ENCODE peak calls at places on chromosomes 12 and 14, in nine cellular contexts. One of them, this sample, is unnamed.

GRCh38 chr12:66829660-66830325 is 150.9 kb upstream of the GRIP1 start:
- DNase-seq in CD8-positive, alpha-beta memory T cell: no peak
- DNase-seq in esophagus squamous epithelium: no peak
- DNase-seq in cardiac fibroblast: no peak
- DNase-seq in body of pancreas: no peak
- DNase-seq in K562: no peak
- DNase-seq in AG10803: no peak
- DNase-seq in cardiac muscle cell: no peak
- DNase-seq in thyroid gland: no peak
- DNase-seq in this sample: no peak

GRCh38 chr14:20662968-20663731 is 21.2 kb upstream of the RNASE4 start:
- DNase-seq in cardiac muscle cell: peak; percentile 60
- DNase-seq in esophagus squamous epithelium: peak; percentile 10
- DNase-seq in cardiac fibroblast: peak; percentile 62
- DNase-seq in body of pancreas: peak; percentile 87
- DNase-seq in thyroid gland: peak; percentile 45
- DNase-seq in AG10803: peak; percentile 52
- DNase-seq in CD8-positive, alpha-beta memory T cell: peak; percentile 71
- DNase-seq in K562: peak; percentile 54
- DNase-seq in this sample: peak; percentile 75

GRCh38 chr14:26856832-26857508 is 259.1 kb upstream of the NOVA1 start:
- DNase-seq in cardiac muscle cell: peak; percentile 24
- DNase-seq in esophagus squamous epithelium: no peak
- DNase-seq in body of pancreas: no peak
- DNase-seq in K562: no peak
- DNase-seq in CD8-positive, alpha-beta memory T cell: no peak
- DNase-seq in cardiac fibroblast: peak; percentile 63
- DNase-seq in AG10803: peak; percentile 28
- DNase-seq in thyroid gland: no peak
- DNase-seq in this sample: no peak

GRCh38 chr14:73238262-73238852 is 1.1 kb downstream of the PAPLN start:
- DNase-seq in K562: peak; percentile 3
- DNase-seq in cardiac muscle cell: peak; percentile 89
- DNase-seq in CD8-positive, alpha-beta memory T cell: no peak
- DNase-seq in body of pancreas: no peak
- DNase-seq in AG10803: peak; percentile 70
- DNase-seq in cardiac fibroblast: peak; percentile 85
- DNase-seq in thyroid gland: no peak
- DNase-seq in esophagus squamous epithelium: no peak
- DNase-seq in this sample: no peak

GRCh38 chr12:1662761-1663439 is 28.0 kb upstream of the ADIPOR2 start:
- DNase-seq in esophagus squamous epithelium: no peak
- DNase-seq in body of pancreas: peak; percentile 76
- DNase-seq in thyroid gland: peak; percentile 71
- DNase-seq in AG10803: peak; percentile 37
- DNase-seq in cardiac muscle cell: peak; percentile 51
- DNase-seq in cardiac fibroblast: peak; percentile 45
- DNase-seq in CD8-positive, alpha-beta memory T cell: peak; percentile 20
- DNase-seq in K562: peak; percentile 67
- DNase-seq in this sample: peak; percentile 70

GRCh38 chr12:46224401-46224800 is 44.4 kb downstream of the SLC38A1 start:
- DNase-seq in body of pancreas: no peak
- DNase-seq in esophagus squamous epithelium: no peak
- DNase-seq in cardiac fibroblast: peak; percentile 90
- DNase-seq in K562: no peak
- DNase-seq in cardiac muscle cell: peak; percentile 79
- DNase-seq in thyroid gland: peak; percentile 19
- DNase-seq in CD8-positive, alpha-beta memory T cell: no peak
- DNase-seq in AG10803: peak; percentile 97
- DNase-seq in this sample: peak; percentile 88

GRCh38 chr12:21851151-21851550 is 76.6 kb upstream of the KCNJ8 start:
- DNase-seq in esophagus squamous epithelium: no peak
- DNase-seq in cardiac fibroblast: no peak
- DNase-seq in CD8-positive, alpha-beta memory T cell: no peak
- DNase-seq in body of pancreas: no peak
- DNase-seq in AG10803: no peak
- DNase-seq in cardiac muscle cell: no peak
- DNase-seq in K562: no peak
- DNase-seq in thyroid gland: no peak
- DNase-seq in this sample: no peak

GRCh38 chr12:48828293-48828692 is 10.0 kb downstream of the CACNB3 start:
- DNase-seq in K562: no peak
- DNase-seq in body of pancreas: no peak
- DNase-seq in CD8-positive, alpha-beta memory T cell: no peak
- DNase-seq in thyroid gland: no peak
- DNase-seq in AG10803: no peak
- DNase-seq in cardiac fibroblast: no peak
- DNase-seq in esophagus squamous epithelium: no peak
- DNase-seq in cardiac muscle cell: no peak
- DNase-seq in this sample: no peak

GRCh38 chr12:129701536-129702165 is 202.2 kb downstream of the TMEM132D start:
- DNase-seq in thyroid gland: no peak
- DNase-seq in esophagus squamous epithelium: no peak
- DNase-seq in CD8-positive, alpha-beta memory T cell: no peak
- DNase-seq in cardiac muscle cell: no peak
- DNase-seq in K562: no peak
- DNase-seq in AG10803: peak; percentile 9
- DNase-seq in body of pancreas: no peak
- DNase-seq in cardiac fibroblast: no peak
- DNase-seq in this sample: no peak

GRCh38 chr12:24846689-24847088 is 102.2 kb downstream of the BCAT1 start:
- DNase-seq in cardiac fibroblast: no peak
- DNase-seq in body of pancreas: no peak
- DNase-seq in K562: no peak
- DNase-seq in AG10803: no peak
- DNase-seq in CD8-positive, alpha-beta memory T cell: no peak
- DNase-seq in esophagus squamous epithelium: no peak
- DNase-seq in cardiac muscle cell: no peak
- DNase-seq in thyroid gland: no peak
- DNase-seq in this sample: no peak

GRCh38 chr14:87233266-87233665 is 759.7 kb downstream of the GALC start:
- DNase-seq in CD8-positive, alpha-beta memory T cell: no peak
- DNase-seq in thyroid gland: no peak
- DNase-seq in cardiac muscle cell: no peak
- DNase-seq in K562: no peak
- DNase-seq in body of pancreas: no peak
- DNase-seq in cardiac fibroblast: no peak
- DNase-seq in AG10803: no peak
- DNase-seq in esophagus squamous epithelium: no peak
- DNase-seq in this sample: no peak

GRCh38 chr14:103890052-103890371 is 38.2 kb upstream of the TDRD9 start:
- DNase-seq in CD8-positive, alpha-beta memory T cell: no peak
- DNase-seq in AG10803: no peak
- DNase-seq in cardiac fibroblast: no peak
- DNase-seq in K562: no peak
- DNase-seq in cardiac muscle cell: no peak
- DNase-seq in body of pancreas: no peak
- DNase-seq in thyroid gland: no peak
- DNase-seq in esophagus squamous epithelium: no peak
- DNase-seq in this sample: no peak

GRCh38 chr14:23307687-23308644 is 1.3 kb downstream of the BCL2L2 start:
- DNase-seq in CD8-positive, alpha-beta memory T cell: no peak
- DNase-seq in esophagus squamous epithelium: no peak
- DNase-seq in body of pancreas: no peak
- DNase-seq in cardiac fibroblast: no peak
- DNase-seq in AG10803: no peak
- DNase-seq in K562: no peak
- DNase-seq in cardiac muscle cell: peak; percentile 21
- DNase-seq in thyroid gland: no peak
- DNase-seq in this sample: no peak

DNA sequence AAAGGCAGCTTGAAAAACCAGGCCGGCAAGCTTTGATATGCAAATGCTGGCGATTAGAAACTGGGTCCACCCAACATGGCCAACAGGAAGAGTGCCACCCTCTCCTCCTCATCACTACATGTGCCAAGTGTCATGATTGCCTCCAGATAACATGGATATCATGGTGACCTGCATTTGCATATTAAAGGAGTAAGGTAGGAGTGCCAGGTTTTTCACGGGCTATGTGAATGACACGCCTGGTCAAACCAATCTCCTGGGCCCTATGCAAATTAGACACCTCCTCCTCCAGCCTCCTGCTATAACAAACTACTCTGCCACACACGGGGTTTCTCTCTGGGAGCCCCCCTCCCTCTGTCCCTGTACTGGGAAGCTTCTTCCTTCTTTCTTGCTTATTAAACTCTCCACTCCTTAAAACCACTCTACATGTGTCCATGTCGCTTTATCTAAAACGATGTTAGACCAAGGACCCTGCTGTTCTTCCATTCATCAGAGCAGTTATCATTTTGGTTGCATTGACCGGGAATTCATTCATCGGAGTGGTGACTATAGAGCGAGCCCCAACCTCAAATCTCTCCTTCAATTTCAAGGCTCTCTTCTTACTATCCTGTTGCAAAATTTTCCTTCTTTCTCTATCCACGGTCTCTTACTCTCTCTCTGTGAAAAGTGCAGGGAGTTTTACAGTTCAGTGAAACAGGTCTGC is 27.5 kb downstream of the APOBEC1 start:
- DNase-seq in esophagus squamous epithelium: no peak
- DNase-seq in CD8-positive, alpha-beta memory T cell: no peak
- DNase-seq in K562: no peak
- DNase-seq in thyroid gland: no peak
- DNase-seq in cardiac fibroblast: no peak
- DNase-seq in cardiac muscle cell: no peak
- DNase-seq in body of pancreas: no peak
- DNase-seq in AG10803: no peak
- DNase-seq in this sample: no peak
- H3K4me3 ChIP-seq in esophagus squamous epithelium: no peak overlapping the region
- H3K4me3 ChIP-seq in CD8-positive, alpha-beta memory T cell: no peak overlapping the region
- H3K4me3 ChIP-seq in K562: no peak overlapping the region
- H3K4me3 ChIP-seq in thyroid gland: no peak overlapping the region
- H3K4me3 ChIP-seq in cardiac fibroblast: no peak overlapping the region
- H3K4me3 ChIP-seq in cardiac muscle cell: peak overlapping the region; percentile 30
- H3K4me3 ChIP-seq in body of pancreas: no peak overlapping the region
- H3K4me3 ChIP-seq in AG10803: no peak overlapping the region
- H3K4me3 ChIP-seq in this sample: no peak overlapping the region

DNA sequence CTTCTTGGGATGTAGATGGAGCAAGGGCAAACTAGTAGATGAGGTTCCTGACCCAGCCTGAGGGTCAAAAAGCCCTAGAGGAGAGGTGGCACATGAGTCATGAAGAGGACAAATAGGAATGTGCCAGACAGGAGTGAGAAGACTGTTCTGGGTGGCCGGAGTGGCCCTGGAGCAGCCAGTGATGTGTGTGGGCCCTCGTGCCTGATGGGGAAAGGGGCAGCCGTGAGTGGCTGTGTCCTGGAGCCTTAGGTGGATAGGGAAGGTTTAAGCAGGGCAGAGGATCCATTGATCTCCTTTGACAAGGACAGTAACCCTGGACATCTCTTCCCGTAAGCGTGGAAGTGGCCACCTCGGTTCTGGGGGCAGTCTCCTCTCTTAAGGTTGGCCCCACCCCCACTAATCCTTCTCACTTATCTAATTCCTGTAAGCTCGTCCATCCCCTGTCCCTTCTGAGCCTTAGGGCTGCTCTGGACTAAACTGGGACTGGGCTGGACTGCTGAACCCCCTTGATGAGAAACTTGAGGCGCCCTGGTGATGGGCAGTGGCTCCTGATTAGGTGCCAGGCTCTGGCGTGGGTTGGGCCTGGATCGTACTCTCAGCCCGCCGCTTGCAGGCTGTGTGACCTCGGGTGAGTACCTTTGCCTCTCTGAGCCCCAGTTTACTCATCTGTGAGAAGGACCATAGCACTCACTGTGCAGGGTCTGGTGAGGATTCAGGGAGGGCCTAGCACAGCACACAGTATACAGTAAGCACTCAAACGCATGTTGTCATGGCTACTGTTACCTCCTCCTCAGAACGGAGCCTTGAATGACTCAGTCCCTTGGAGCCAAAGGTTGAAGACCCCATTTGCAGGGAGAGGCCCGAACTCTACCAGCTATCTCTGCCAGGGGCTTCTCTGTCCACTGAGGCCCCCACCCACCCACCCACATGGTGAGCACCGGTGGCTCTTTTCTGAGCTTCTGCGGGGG is 4.0 kb downstream of the FAM222A start:
- DNase-seq in body of pancreas: no peak
- DNase-seq in K562: no peak
- DNase-seq in CD8-positive, alpha-beta memory T cell: no peak
- DNase-seq in AG10803: no peak
- DNase-seq in cardiac muscle cell: no peak
- DNase-seq in esophagus squamous epithelium: no peak
- DNase-seq in thyroid gland: no peak
- DNase-seq in cardiac fibroblast: no peak
- DNase-seq in this sample: no peak
- H3K4me3 ChIP-seq in body of pancreas: no peak overlapping the region
- H3K4me3 ChIP-seq in K562: no peak overlapping the region
- H3K4me3 ChIP-seq in CD8-positive, alpha-beta memory T cell: no peak overlapping the region
- H3K4me3 ChIP-seq in AG10803: no peak overlapping the region
- H3K4me3 ChIP-seq in cardiac muscle cell: peak overlapping the region; percentile 4
- H3K4me3 ChIP-seq in esophagus squamous epithelium: no peak overlapping the region
- H3K4me3 ChIP-seq in thyroid gland: no peak overlapping the region
- H3K4me3 ChIP-seq in cardiac fibroblast: no peak overlapping the region
- H3K4me3 ChIP-seq in this sample: no peak overlapping the region

DNA sequence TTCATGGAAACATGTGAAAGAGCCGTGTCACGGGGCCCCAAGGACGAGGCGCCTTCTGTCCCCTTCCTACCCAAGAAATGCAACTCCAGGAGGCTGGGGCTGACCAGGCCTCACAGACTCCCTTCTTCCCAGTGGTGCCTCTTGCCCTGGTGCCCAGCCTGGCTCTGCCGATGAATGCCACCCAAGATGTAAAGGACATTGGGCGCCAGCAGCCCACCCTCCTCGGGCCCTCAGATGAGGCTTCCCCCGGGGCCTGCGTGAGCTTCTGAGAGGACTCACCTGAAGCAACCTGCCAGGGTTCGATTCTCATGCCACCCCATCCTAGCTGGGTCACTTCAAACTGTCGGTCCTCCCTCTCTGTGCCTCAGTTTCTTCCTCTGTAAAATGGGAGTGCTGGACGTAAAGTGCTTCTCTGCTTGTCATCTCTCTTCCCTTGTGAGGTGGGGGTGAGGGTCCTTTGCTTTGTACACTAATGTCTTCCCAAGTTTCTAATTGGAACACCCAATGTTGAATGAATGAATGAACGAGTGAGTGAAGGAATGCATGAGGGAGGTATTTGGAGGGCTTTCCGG is 10.8 kb downstream of the FAM222A start:
- DNase-seq in esophagus squamous epithelium: no peak
- DNase-seq in body of pancreas: no peak
- DNase-seq in AG10803: no peak
- DNase-seq in cardiac fibroblast: no peak
- DNase-seq in thyroid gland: no peak
- DNase-seq in CD8-positive, alpha-beta memory T cell: no peak
- DNase-seq in cardiac muscle cell: no peak
- DNase-seq in K562: no peak
- DNase-seq in this sample: no peak
- H3K4me3 ChIP-seq in esophagus squamous epithelium: no peak overlapping the region
- H3K4me3 ChIP-seq in body of pancreas: no peak overlapping the region
- H3K4me3 ChIP-seq in AG10803: no peak overlapping the region
- H3K4me3 ChIP-seq in cardiac fibroblast: no peak overlapping the region
- H3K4me3 ChIP-seq in thyroid gland: no peak overlapping the region
- H3K4me3 ChIP-seq in CD8-positive, alpha-beta memory T cell: no peak overlapping the region
- H3K4me3 ChIP-seq in cardiac muscle cell: no peak overlapping the region
- H3K4me3 ChIP-seq in K562: no peak overlapping the region
- H3K4me3 ChIP-seq in this sample: no peak overlapping the region

DNA sequence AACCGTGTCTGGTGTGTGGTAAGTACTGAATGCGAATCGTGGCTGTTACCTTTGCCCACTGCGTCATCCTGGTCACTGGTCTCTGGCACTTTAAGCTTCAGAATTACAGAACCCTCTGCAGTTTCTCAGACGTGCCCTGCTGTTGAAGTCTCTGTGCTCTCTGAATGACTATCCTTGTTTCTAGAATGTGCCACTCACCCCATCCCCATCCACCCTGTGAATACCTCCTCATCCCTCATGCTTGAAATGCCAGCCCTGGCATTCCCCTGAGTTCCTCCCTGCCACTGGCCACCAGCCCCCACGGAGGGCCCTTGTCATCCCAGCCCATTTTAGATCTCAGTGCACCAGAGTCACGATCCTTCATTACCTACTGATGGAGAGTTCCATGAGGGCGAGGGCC is 21.3 kb downstream of the TPCN1 start:
- DNase-seq in esophagus squamous epithelium: no peak
- DNase-seq in body of pancreas: no peak
- DNase-seq in thyroid gland: peak; percentile 74
- DNase-seq in CD8-positive, alpha-beta memory T cell: no peak
- DNase-seq in cardiac muscle cell: no peak
- DNase-seq in K562: no peak
- DNase-seq in cardiac fibroblast: no peak
- DNase-seq in AG10803: no peak
- DNase-seq in this sample: no peak
- H3K4me3 ChIP-seq in esophagus squamous epithelium: no peak overlapping the region
- H3K4me3 ChIP-seq in body of pancreas: no peak overlapping the region
- H3K4me3 ChIP-seq in thyroid gland: no peak overlapping the region
- H3K4me3 ChIP-seq in CD8-positive, alpha-beta memory T cell: no peak overlapping the region
- H3K4me3 ChIP-seq in cardiac muscle cell: no peak overlapping the region
- H3K4me3 ChIP-seq in K562: no peak overlapping the region
- H3K4me3 ChIP-seq in cardiac fibroblast: no peak overlapping the region
- H3K4me3 ChIP-seq in AG10803: no peak overlapping the region
- H3K4me3 ChIP-seq in this sample: no peak overlapping the region